ENCODE peak calls at places on chromosomes 6 and 20, in four cellular contexts. One of them, this sample, is unnamed.

GRCh38 chr20:34473262-34473883 is 42.8 kb upstream of the DYNLRB1 start:
- DNase-seq in esophagus squamous epithelium: no peak
- DNase-seq in hepatocyte: peak; percentile 65
- DNase-seq in ascending aorta: no peak
- DNase-seq in this sample: peak; percentile 68

GRCh38 chr20:57964011-57964862 is 254.4 kb upstream of the PMEPA1 start:
- DNase-seq in esophagus squamous epithelium: no peak
- DNase-seq in ascending aorta: peak; percentile 71
- DNase-seq in hepatocyte: no peak
- DNase-seq in this sample: no peak

GRCh38 chr6:98586163-98586562 is 248.2 kb upstream of the POU3F2 start:
- DNase-seq in ascending aorta: no peak
- DNase-seq in esophagus squamous epithelium: no peak
- DNase-seq in hepatocyte: no peak
- DNase-seq in this sample: no peak

GRCh38 chr6:97697450-97697849 is 414.4 kb upstream of the MMS22L start:
- DNase-seq in esophagus squamous epithelium: no peak
- DNase-seq in ascending aorta: no peak
- DNase-seq in hepatocyte: no peak
- DNase-seq in this sample: no peak

GRCh38 chr6:102660288-102660687 is 1266.8 kb downstream of the GRIK2 start:
- DNase-seq in ascending aorta: no peak
- DNase-seq in hepatocyte: peak; percentile 5
- DNase-seq in esophagus squamous epithelium: no peak
- DNase-seq in this sample: no peak

GRCh38 chr6:16722616-16723015 is 38.6 kb downstream of the ATXN1 start:
- DNase-seq in hepatocyte: no peak
- DNase-seq in esophagus squamous epithelium: no peak
- DNase-seq in ascending aorta: no peak
- DNase-seq in this sample: no peak

GRCh38 chr20:9166153-9166780 is 97.4 kb downstream of the PLCB4 start:
- DNase-seq in ascending aorta: no peak
- DNase-seq in esophagus squamous epithelium: no peak
- DNase-seq in hepatocyte: no peak
- DNase-seq in this sample: no peak

GRCh38 chr6:165571721-165572132 is 91.3 kb downstream of the PDE10A start:
- DNase-seq in ascending aorta: no peak
- DNase-seq in esophagus squamous epithelium: no peak
- DNase-seq in hepatocyte: no peak
- DNase-seq in this sample: no peak

GRCh38 chr20:50309764-50310672 is 119.4 kb downstream of the CEBPB start:
- DNase-seq in ascending aorta: no peak
- DNase-seq in esophagus squamous epithelium: no peak
- DNase-seq in hepatocyte: no peak
- DNase-seq in this sample: no peak

GRCh38 chr6:2166717-2167116 is 78.7 kb downstream of the GMDS start:
- DNase-seq in hepatocyte: peak; percentile 8
- DNase-seq in ascending aorta: peak; percentile 65
- DNase-seq in esophagus squamous epithelium: no peak
- DNase-seq in this sample: no peak

GRCh38 chr6:127904160-127904559 is 3.3 kb upstream of the THEMIS start:
- DNase-seq in esophagus squamous epithelium: no peak
- DNase-seq in hepatocyte: no peak
- DNase-seq in ascending aorta: no peak
- DNase-seq in this sample: no peak

GRCh38 chr20:1426231-1426849 is 33.5 kb upstream of the FKBP1A start:
- DNase-seq in esophagus squamous epithelium: no peak
- DNase-seq in hepatocyte: no peak
- DNase-seq in ascending aorta: no peak
- DNase-seq in this sample: no peak

GRCh38 chr20:48776306-48776705 is 51.5 kb downstream of the PREX1 start:
- DNase-seq in esophagus squamous epithelium: no peak
- DNase-seq in ascending aorta: peak; percentile 79
- DNase-seq in hepatocyte: no peak
- DNase-seq in this sample: no peak

GRCh38 chr6:42907336-42907735 is 8.5 kb upstream of the PTCRA start:
- DNase-seq in hepatocyte: no peak
- DNase-seq in esophagus squamous epithelium: no peak
- DNase-seq in ascending aorta: no peak
- DNase-seq in this sample: no peak

GRCh38 chr6:73985891-73986290 is 289.9 kb downstream of the CD109 start:
- DNase-seq in esophagus squamous epithelium: no peak
- DNase-seq in ascending aorta: no peak
- DNase-seq in hepatocyte: no peak
- DNase-seq in this sample: peak; percentile 21

GRCh38 chr20:61938839-61939690 is 126.6 kb downstream of the TAF4 start:
- DNase-seq in ascending aorta: no peak
- DNase-seq in esophagus squamous epithelium: no peak
- DNase-seq in hepatocyte: no peak
- DNase-seq in this sample: peak; percentile 63

GRCh38 chr6:138307816-138308727 is 69.6 kb upstream of the SMIM28 start:
- DNase-seq in esophagus squamous epithelium: no peak
- DNase-seq in hepatocyte: peak; percentile 27
- DNase-seq in ascending aorta: no peak
- DNase-seq in this sample: no peak

GRCh38 chr20:53434662-53435061 is 159.0 kb downstream of the ZNF217 start:
- DNase-seq in ascending aorta: no peak
- DNase-seq in hepatocyte: no peak
- DNase-seq in esophagus squamous epithelium: no peak
- DNase-seq in this sample: no peak

GRCh38 chr20:50731930-50732690 is 730 bp downstream of the PARD6B start:
- DNase-seq in hepatocyte: no peak
- DNase-seq in esophagus squamous epithelium: no peak
- DNase-seq in ascending aorta: no peak
- DNase-seq in this sample: peak; percentile 73

DNA sequence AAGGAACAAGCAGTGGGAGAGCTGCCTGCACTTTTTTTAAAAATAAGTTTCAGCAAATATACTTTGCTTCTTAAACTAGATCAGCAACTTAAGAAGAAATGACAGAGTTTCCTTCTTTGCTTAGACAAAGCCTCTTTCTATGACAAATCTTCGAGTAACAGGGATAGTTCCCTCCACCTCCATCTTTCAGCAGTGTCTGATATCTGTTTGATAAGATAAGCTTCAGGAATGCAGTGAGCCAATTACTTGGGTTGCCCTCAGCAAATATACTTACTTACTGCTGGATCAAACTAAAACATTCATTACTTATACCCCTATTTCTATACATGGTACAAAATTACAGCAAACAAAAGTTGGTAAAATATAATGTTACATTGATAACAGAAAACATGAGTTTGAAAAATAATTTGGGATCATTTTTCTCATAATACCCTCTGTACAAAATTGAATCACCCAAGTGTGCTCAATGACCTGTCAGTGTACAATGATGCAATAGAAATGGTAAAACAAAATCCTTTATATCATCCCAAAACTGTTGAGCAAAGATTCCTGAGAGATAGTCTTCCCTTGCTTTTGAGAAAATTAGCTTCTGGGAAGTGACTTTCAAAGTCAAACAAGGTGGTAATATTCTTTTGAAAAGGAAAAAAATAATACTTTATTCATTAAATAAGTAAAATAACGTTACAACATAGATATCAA is 24.5 kb downstream of the FRK start:
- DNase-seq in hepatocyte: no peak
- DNase-seq in esophagus squamous epithelium: no peak
- DNase-seq in ascending aorta: no peak
- DNase-seq in this sample: no peak
- H3K4me3 ChIP-seq in hepatocyte: no peak overlapping the region
- H3K4me3 ChIP-seq in esophagus squamous epithelium: no peak overlapping the region
- H3K4me3 ChIP-seq in ascending aorta: peak overlapping the region; percentile 17
- H3K4me3 ChIP-seq in this sample: no peak overlapping the region

DNA sequence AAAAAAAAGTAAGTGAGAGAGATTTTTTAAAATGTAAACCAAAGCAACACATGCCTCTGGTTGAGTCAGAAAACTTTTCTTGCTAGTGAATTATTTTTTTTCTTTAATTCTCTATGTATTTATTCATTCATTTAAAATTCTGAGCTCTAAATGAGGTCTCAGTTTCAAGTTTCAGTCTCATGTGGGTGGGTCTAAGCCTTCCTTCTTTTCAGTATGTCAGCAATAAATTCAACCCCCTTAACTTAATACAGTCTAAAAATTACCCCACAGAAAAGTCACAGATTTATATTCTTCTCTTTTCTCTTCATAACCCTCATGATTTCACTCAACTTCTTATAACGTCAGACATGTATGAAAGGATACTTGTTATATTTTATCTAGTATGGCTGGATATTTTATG is 663.3 kb upstream of the PTCHD4 start:
- DNase-seq in esophagus squamous epithelium: no peak
- DNase-seq in ascending aorta: no peak
- DNase-seq in hepatocyte: no peak
- DNase-seq in this sample: no peak
- H3K36me3 ChIP-seq in esophagus squamous epithelium: no peaks in the 10 kb centered on the region
- H3K36me3 ChIP-seq in ascending aorta: no peaks in the 10 kb centered on the region
- H3K36me3 ChIP-seq in hepatocyte: no peaks in the 10 kb centered on the region
- H3K36me3 ChIP-seq in this sample: no peaks in the 10 kb centered on the region

DNA sequence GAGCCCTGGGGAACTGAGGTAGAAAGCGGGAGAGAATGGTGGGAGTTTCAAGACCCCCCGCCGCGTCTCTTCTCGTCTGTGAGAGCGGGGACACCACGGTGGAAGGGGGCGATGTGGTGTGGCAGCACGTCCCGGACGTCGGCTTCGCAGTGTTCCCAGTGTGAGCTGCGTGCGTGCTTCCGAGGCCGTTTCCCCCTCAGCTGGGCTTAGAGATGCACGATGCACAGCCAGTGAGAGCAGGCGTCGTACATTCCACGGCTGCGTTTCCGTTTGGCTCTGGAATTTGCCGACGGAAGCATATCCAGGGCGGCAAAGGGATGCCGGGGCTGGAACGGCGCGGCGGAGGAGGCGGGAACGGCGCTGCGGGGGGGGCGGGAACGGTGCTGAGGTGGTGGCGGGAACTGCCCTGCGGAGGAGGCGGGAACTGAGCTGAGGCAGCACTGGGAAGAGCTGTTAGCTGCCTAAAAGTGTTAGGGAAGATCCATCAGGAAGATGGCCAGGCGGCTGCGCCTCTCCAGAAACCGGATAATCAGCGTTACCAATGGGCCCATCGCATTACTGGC is 37.7 kb downstream of the KIF25 start:
- DNase-seq in hepatocyte: peak; percentile 84
- DNase-seq in ascending aorta: peak; percentile 77
- DNase-seq in esophagus squamous epithelium: no peak
- DNase-seq in this sample: peak; percentile 85
- H3K4me3 ChIP-seq in hepatocyte: peak overlapping the region; percentile 8
- H3K4me3 ChIP-seq in ascending aorta: peak overlapping the region; percentile 57
- H3K4me3 ChIP-seq in esophagus squamous epithelium: peak overlapping the region; percentile 55
- H3K4me3 ChIP-seq in this sample: peak overlapping the region; percentile 4

DNA sequence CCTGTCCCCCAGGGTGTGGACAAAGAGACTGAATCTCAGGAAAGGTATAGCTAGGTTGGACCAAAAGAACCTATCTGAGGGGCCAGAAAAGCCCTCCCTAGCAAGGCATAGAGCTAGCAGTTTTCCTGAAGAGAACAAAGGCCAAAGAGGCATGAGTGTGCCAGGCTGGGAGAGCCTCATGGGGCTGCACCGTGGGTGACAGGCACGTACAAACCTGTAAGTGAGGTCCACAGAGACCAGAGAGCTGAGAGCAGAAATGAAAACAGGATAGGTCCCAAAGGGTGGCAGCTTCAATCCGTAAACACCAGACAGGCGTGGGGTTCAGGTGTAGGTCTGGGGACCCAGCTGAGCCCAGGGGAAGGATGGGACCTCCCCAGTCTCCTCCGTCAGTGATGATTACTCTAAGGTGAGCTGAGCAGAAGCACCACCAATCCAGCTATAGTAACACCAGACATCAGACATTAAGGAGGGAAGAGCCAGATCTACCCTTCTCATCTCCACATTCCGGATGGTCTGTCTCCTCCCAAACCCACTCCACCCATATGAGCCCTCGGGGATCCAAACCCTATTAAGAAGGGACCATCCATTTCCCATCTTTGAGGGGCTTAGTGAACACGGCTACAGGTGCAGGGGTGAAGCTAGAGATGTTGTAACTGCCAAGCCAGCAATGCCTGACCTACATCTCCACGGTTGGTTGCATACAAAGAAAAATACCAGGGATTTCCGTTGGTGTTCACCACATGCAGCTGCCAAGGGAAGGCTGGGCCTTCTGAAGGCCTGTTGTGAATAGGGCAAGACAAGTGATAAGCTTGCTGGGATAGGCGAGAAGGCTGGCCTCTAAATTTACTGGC is 38.3 kb downstream of the BCL2L1 start:
- DNase-seq in esophagus squamous epithelium: no peak
- DNase-seq in hepatocyte: peak; percentile 7
- DNase-seq in ascending aorta: no peak
- DNase-seq in this sample: no peak
- H3K36me3 ChIP-seq in esophagus squamous epithelium: peaks cover 63% of the 10 kb centered on the region
- H3K36me3 ChIP-seq in hepatocyte: no peaks in the 10 kb centered on the region
- H3K36me3 ChIP-seq in ascending aorta: peaks cover 36% of the 10 kb centered on the region
- H3K36me3 ChIP-seq in this sample: peaks cover 2% of the 10 kb centered on the region

This sample was measured in H7.